ENCODE peak calls at places on chromosomes 16 and 17, in eight cellular contexts. R is ovary, K is mucosa of descending colon, B is IMR-90, D is stomach, W is GM13977, S is AG10803, G is PC-3. L is an unnamed sample.

GRCh38 chr16:8670014-8670560 is 4.3 kb upstream of the ABAT start:
- DNase-seq in D (no peak), G (no peak), W (no peak), S (no peak), B (no peak), R (no peak), K (no peak), L (no peak)

GRCh38 chr16:87317766-87318121 is 552 bp upstream of the C16orf95 start:
- DNase-seq in D (peak; percentile 53), K (peak; percentile 57), S (peak; percentile 61), W (peak; percentile 66), B (peak; percentile 50), R (peak; percentile 62), G (peak; percentile 31), L (peak; percentile 68)

GRCh38 chr17:78939615-78940014 is 14.4 kb upstream of the TIMP2 start:
- DNase-seq in D (no peak), R (no peak), K (no peak), S (no peak), B (peak; percentile 52), G (no peak), W (no peak), L (no peak)

GRCh38 chr17:72631568-72631967 is 460.9 kb downstream of the SLC39A11 start:
- DNase-seq in D (no peak), R (no peak), B (no peak), K (no peak), S (no peak), G (peak; percentile 65), W (no peak), L (no peak)

GRCh38 chr17:82486186-82487084 is 27.9 kb downstream of the NARF start:
- DNase-seq in D (no peak), W (no peak), B (no peak), S (no peak), R (peak; percentile 44), G (no peak), K (peak; percentile 59), L (no peak)

GRCh38 chr16:66862023-66862520 is 17.9 kb downstream of the CA7 start:
- DNase-seq in S (no peak), R (peak; percentile 6), G (no peak), W (no peak), B (no peak), K (no peak), D (no peak), L (no peak)

GRCh38 chr16:28291651-28292626 is at the start of gene SBK1:
- DNase-seq in K (peak; percentile 81), S (peak; percentile 19), R (peak; percentile 74), G (peak; percentile 70), W (peak; percentile 99), B (peak; percentile 38), D (peak; percentile 87), L (peak; percentile 80)

GRCh38 chr16:11144122-11144521 is 111.9 kb downstream of the SOCS1 start:
- DNase-seq in W (no peak), R (no peak), S (no peak), B (no peak), G (no peak), D (no peak), K (no peak), L (no peak)

GRCh38 chr17:6755731-6756184 is at the start of gene XAF1:
- DNase-seq in S (peak; percentile 63), R (peak; percentile 43), W (no peak), K (peak; percentile 64), D (peak; percentile 46), G (no peak), B (peak; percentile 33), L (peak; percentile 48)

GRCh38 chr17:1643293-1643998 is 2.1 kb downstream of the SCARF1 start:
- DNase-seq in R (no peak), G (peak; percentile 68), K (peak; percentile 87), D (peak; percentile 92), S (peak; percentile 8), W (peak; percentile 88), B (no peak), L (peak; percentile 67)

GRCh38 chr16:80824623-80825364 is 20.4 kb upstream of the CDYL2 start:
- DNase-seq in W (peak; percentile 37), S (peak; percentile 71), R (no peak), B (peak; percentile 67), D (peak; percentile 39), G (peak; percentile 76), K (peak; percentile 76), L (peak; percentile 68)

GRCh38 chr17:75270966-75271232 is at the start of gene MIF4GD:
- DNase-seq in W (no peak), S (no peak), G (no peak), B (peak; percentile 54), R (no peak), D (no peak), K (no peak), L (no peak)

GRCh38 chr16:79286646-79287423 is 313.7 kb downstream of the MAF start:
- DNase-seq in S (no peak), K (peak; percentile 50), B (no peak), W (peak; percentile 16), D (peak; percentile 49), R (peak; percentile 62), G (no peak), L (peak; percentile 43)

GRCh38 chr17:59558953-59559352 is 6.5 kb upstream of the DHX40 start:
- DNase-seq in R (no peak), S (peak; percentile 20), G (peak; percentile 33), K (no peak), B (peak; percentile 7), W (no peak), D (no peak), L (no peak)

GRCh38 chr16:85391769-85392583 is 221.1 kb upstream of the GSE1 start:
- DNase-seq in W (no peak), S (no peak), D (no peak), K (peak; percentile 16), B (peak; percentile 17), G (no peak), R (peak; percentile 20), L (no peak)

DNA sequence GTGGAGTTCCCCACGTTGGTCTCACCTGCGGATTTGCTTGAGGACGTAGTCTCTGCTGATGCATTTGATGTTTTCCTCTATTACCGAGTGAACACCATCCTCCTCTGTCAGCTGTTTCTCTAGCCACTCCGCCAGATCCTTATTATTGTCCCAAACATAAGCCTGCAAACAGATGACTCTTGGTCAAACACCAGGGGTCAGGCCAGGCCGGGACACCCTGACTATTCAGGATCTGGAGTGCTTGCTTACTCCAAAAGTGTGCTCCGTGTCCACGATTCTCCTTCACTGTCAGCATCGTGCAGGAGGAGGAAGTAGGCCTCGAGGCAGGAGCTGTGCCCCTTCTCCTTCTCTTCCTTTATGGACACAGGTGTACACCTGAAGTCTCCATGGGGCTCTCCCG is 140.2 kb downstream of the AATF start:
- DNase-seq in K (no peak), S (no peak), D (no peak), G (no peak), R (no peak), B (no peak), W (no peak), L (no peak)
- TF ChIP-seq CTCF in K (no peak), S (no peak), D (no peak), G (no peak), R (no peak), B (no peak), W (no peak), L (no peak)

GRCh38 chr16:23244122-23244521 is 58.0 kb upstream of the SCNN1B start:
- DNase-seq in D (no peak), W (no peak), R (no peak), G (no peak), K (no peak), S (no peak), B (no peak), L (no peak)
- TF ChIP-seq CTCF in D (no peak), W (no peak), R (no peak), G (peak; percentile 27), K (no peak), S (no peak), B (no peak), L (no peak)

GRCh38 chr17:68327823-68328557 is 36.7 kb downstream of the ARSG start:
- DNase-seq in W (no peak), R (no peak), S (no peak), D (no peak), G (no peak), K (no peak), B (no peak), L (no peak)
- TF ChIP-seq CTCF in W (no peak), R (no peak), S (no peak), D (no peak), G (no peak), K (no peak), B (peak; percentile 10), L (no peak)

GRCh38 chr16:2894231-2894630 is 11.2 kb downstream of the FLYWCH2 start:
- DNase-seq in S (no peak), D (no peak), K (no peak), R (peak; percentile 15), W (no peak), G (no peak), B (no peak), L (no peak)
- TF ChIP-seq CTCF in S (no peak), D (no peak), K (no peak), R (no peak), W (no peak), G (no peak), B (no peak), L (no peak)

GRCh38 chr17:16919663-16920627 is 52.0 kb downstream of the TNFRSF13B start:
- DNase-seq in K (no peak), W (no peak), S (no peak), G (no peak), D (peak; percentile 14), R (no peak), B (no peak), L (no peak)
- TF ChIP-seq CTCF in K (no peak), W (no peak), S (no peak), G (peak; percentile 48), D (no peak), R (no peak), B (no peak), L (no peak)

L was measured in activated CD8-positive, alpha-beta T cell treated with anti-CD3 and anti-CD28 coated beads for 36 hours.